ENCODE peak calls at places on chromosome 10, in six cellular contexts. One of them, this sample, is unnamed.

GRCh38 chr10:133461027-133461426 is 7.3 kb downstream of the SCART1 start:
- DNase-seq in left lung: no peak
- DNase-seq in AG09319: no peak
- DNase-seq in activated CD8-positive, alpha-beta T cell treated with anti-CD3 and anti-CD28 coated beads for 36 hours: no peak
- DNase-seq in T-helper 17 cell: no peak
- DNase-seq in activated gamma-delta T cell treated with Interleukin-2 at 50 U/mL for 16 hours: no peak
- DNase-seq in this sample: no peak

GRCh38 chr10:14658331-14659122 is 116.2 kb downstream of the FAM107B start:
- DNase-seq in AG09319: peak
- DNase-seq in activated CD8-positive, alpha-beta T cell treated with anti-CD3 and anti-CD28 coated beads for 36 hours: peak
- DNase-seq in activated gamma-delta T cell treated with Interleukin-2 at 50 U/mL for 16 hours: no peak
- DNase-seq in T-helper 17 cell: no peak
- DNase-seq in left lung: no peak
- DNase-seq in this sample: peak

GRCh38 chr10:100730739-100731602 is 14.4 kb upstream of the PAX2 start:
- DNase-seq in activated gamma-delta T cell treated with Interleukin-2 at 50 U/mL for 16 hours: no peak
- DNase-seq in T-helper 17 cell: no peak
- DNase-seq in activated CD8-positive, alpha-beta T cell treated with anti-CD3 and anti-CD28 coated beads for 36 hours: peak
- DNase-seq in AG09319: no peak
- DNase-seq in left lung: peak
- DNase-seq in this sample: no peak

GRCh38 chr10:34135515-34135914 is 679.6 kb downstream of the PARD3 start:
- DNase-seq in activated gamma-delta T cell treated with Interleukin-2 at 50 U/mL for 16 hours: no peak
- DNase-seq in T-helper 17 cell: no peak
- DNase-seq in activated CD8-positive, alpha-beta T cell treated with anti-CD3 and anti-CD28 coated beads for 36 hours: no peak
- DNase-seq in AG09319: no peak
- DNase-seq in left lung: no peak
- DNase-seq in this sample: no peak

GRCh38 chr10:97534746-97535367 is 36.1 kb downstream of the UBTD1 start:
- DNase-seq in left lung: no peak
- DNase-seq in AG09319: no peak
- DNase-seq in activated gamma-delta T cell treated with Interleukin-2 at 50 U/mL for 16 hours: no peak
- DNase-seq in T-helper 17 cell: no peak
- DNase-seq in activated CD8-positive, alpha-beta T cell treated with anti-CD3 and anti-CD28 coated beads for 36 hours: peak
- DNase-seq in this sample: no peak

GRCh38 chr10:5538446-5538845 is 13.7 kb downstream of the CALML3 start:
- DNase-seq in T-helper 17 cell: no peak
- DNase-seq in left lung: peak
- DNase-seq in activated CD8-positive, alpha-beta T cell treated with anti-CD3 and anti-CD28 coated beads for 36 hours: no peak
- DNase-seq in activated gamma-delta T cell treated with Interleukin-2 at 50 U/mL for 16 hours: no peak
- DNase-seq in AG09319: no peak
- DNase-seq in this sample: no peak

GRCh38 chr10:30855131-30855530 is 176.5 kb downstream of the ZNF438 start:
- DNase-seq in left lung: no peak
- DNase-seq in activated gamma-delta T cell treated with Interleukin-2 at 50 U/mL for 16 hours: no peak
- DNase-seq in AG09319: no peak
- DNase-seq in T-helper 17 cell: no peak
- DNase-seq in activated CD8-positive, alpha-beta T cell treated with anti-CD3 and anti-CD28 coated beads for 36 hours: no peak
- DNase-seq in this sample: no peak

GRCh38 chr10:46557319-46558140 is 1.1 kb upstream of the GPRIN2 start:
- DNase-seq in T-helper 17 cell: no peak
- DNase-seq in AG09319: no peak
- DNase-seq in activated gamma-delta T cell treated with Interleukin-2 at 50 U/mL for 16 hours: peak
- DNase-seq in activated CD8-positive, alpha-beta T cell treated with anti-CD3 and anti-CD28 coated beads for 36 hours: no peak
- DNase-seq in left lung: peak
- DNase-seq in this sample: no peak

GRCh38 chr10:60461688-60462087 is 72.0 kb upstream of the ANK3 start:
- DNase-seq in activated CD8-positive, alpha-beta T cell treated with anti-CD3 and anti-CD28 coated beads for 36 hours: no peak
- DNase-seq in activated gamma-delta T cell treated with Interleukin-2 at 50 U/mL for 16 hours: no peak
- DNase-seq in AG09319: no peak
- DNase-seq in T-helper 17 cell: no peak
- DNase-seq in left lung: no peak
- DNase-seq in this sample: no peak

GRCh38 chr10:10489765-10490164 is 527.9 kb upstream of the CELF2 start:
- DNase-seq in activated gamma-delta T cell treated with Interleukin-2 at 50 U/mL for 16 hours: no peak
- DNase-seq in T-helper 17 cell: no peak
- DNase-seq in left lung: no peak
- DNase-seq in activated CD8-positive, alpha-beta T cell treated with anti-CD3 and anti-CD28 coated beads for 36 hours: no peak
- DNase-seq in AG09319: no peak
- DNase-seq in this sample: no peak

GRCh38 chr10:59003203-59003602 is 173.2 kb upstream of the PHYHIPL start:
- DNase-seq in AG09319: no peak
- DNase-seq in T-helper 17 cell: no peak
- DNase-seq in activated CD8-positive, alpha-beta T cell treated with anti-CD3 and anti-CD28 coated beads for 36 hours: no peak
- DNase-seq in left lung: no peak
- DNase-seq in activated gamma-delta T cell treated with Interleukin-2 at 50 U/mL for 16 hours: no peak
- DNase-seq in this sample: no peak

GRCh38 chr10:98340946-98341345 is 73.0 kb upstream of the LOXL4 start:
- DNase-seq in AG09319: no peak
- DNase-seq in T-helper 17 cell: no peak
- DNase-seq in left lung: no peak
- DNase-seq in activated CD8-positive, alpha-beta T cell treated with anti-CD3 and anti-CD28 coated beads for 36 hours: no peak
- DNase-seq in activated gamma-delta T cell treated with Interleukin-2 at 50 U/mL for 16 hours: no peak
- DNase-seq in this sample: no peak

This sample was measured in BJ.